ENCODE peak calls at places on chromosomes 1 and 21, in five cellular contexts. G, U, V, K and O are unnamed samples.

GRCh38 chr1:206802401-206802800 is 30.1 kb upstream of the IL10 start:
- DNase-seq in G (no peak), U (no peak), V (no peak), K (no peak), O (peak; percentile 34)

GRCh38 chr1:106047210-106047609 is 1009.3 kb upstream of the PRMT6 start:
- DNase-seq in V (no peak), K (no peak), U (no peak), G (no peak), O (no peak)

GRCh38 chr21:16418663-16419062 is 688.9 kb downstream of the USP25 start:
- DNase-seq in G (no peak), U (no peak), V (no peak), K (no peak), O (no peak)

GRCh38 chr1:5721634-5722215 is 270.5 kb downstream of the NPHP4 start:
- DNase-seq in G (no peak), V (no peak), K (no peak), U (peak; percentile 28), O (no peak)

GRCh38 chr1:225928186-225929175 is 4.4 kb upstream of the PYCR2 start:
- DNase-seq in K (no peak), G (no peak), U (no peak), V (no peak), O (no peak)

GRCh38 chr1:171188388-171189266 is 3.5 kb downstream of the FMO2 start:
- DNase-seq in V (peak; percentile 74), U (peak; percentile 27), G (peak; percentile 58), K (peak; percentile 63), O (no peak)

GRCh38 chr1:3998086-3998485 is 98.0 kb upstream of the C1orf174 start:
- DNase-seq in V (no peak), U (no peak), K (no peak), G (no peak), O (no peak)

GRCh38 chr1:11072216-11072917 is 12.5 kb upstream of the SRM start:
- DNase-seq in U (no peak), V (peak; percentile 70), K (no peak), G (no peak), O (no peak)

GRCh38 chr1:1554926-1555915 is 14.8 kb upstream of the TMEM240 start:
- DNase-seq in U (peak; percentile 71), V (no peak), K (peak; percentile 87), G (no peak), O (no peak)

GRCh38 chr21:33578959-33579542 is 9.4 kb downstream of the DONSON start:
- DNase-seq in V (no peak), K (no peak), G (no peak), U (no peak), O (no peak)

GRCh38 chr21:34690793-34691175 is 22.0 kb downstream of the CLIC6 start:
- DNase-seq in G (no peak), U (no peak), K (no peak), V (no peak), O (no peak)

GRCh38 chr1:97745912-97746311 is 174.9 kb downstream of the DPYD start:
- DNase-seq in U (no peak), K (no peak), G (no peak), V (no peak), O (no peak)

GRCh38 chr1:219771039-219771438 is 157.3 kb downstream of the SLC30A10 start:
- DNase-seq in G (peak; percentile 28), V (no peak), K (no peak), U (peak; percentile 98), O (peak; percentile 79)

GRCh38 chr1:52186449-52186848 is 44.6 kb downstream of the ZFYVE9 start:
- DNase-seq in K (no peak), G (no peak), V (no peak), U (no peak), O (no peak)

GRCh38 chr1:151545542-151545941 is 5.4 kb downstream of the TUFT1 start:
- DNase-seq in V (no peak), G (no peak), K (no peak), U (no peak), O (peak; percentile 52)

GRCh38 chr1:92961131-92961895 is at the start of gene DIPK1A:
- DNase-seq in U (peak; percentile 67), G (peak; percentile 81), V (peak; percentile 85), K (peak; percentile 76), O (peak; percentile 72)

GRCh38 chr1:90198616-90199015 is 203.7 kb downstream of the ZNF326 start:
- DNase-seq in U (no peak), K (no peak), V (peak; percentile 87), G (no peak), O (no peak)

GRCh38 chr1:31725777-31726535 is 22.1 kb upstream of the COL16A1 start:
- DNase-seq in V (peak; percentile 26), G (no peak), K (peak; percentile 37), U (no peak), O (no peak)

GRCh38 chr1:224498574-224499170 is 64.1 kb upstream of the WDR26 start:
- DNase-seq in G (no peak), K (no peak), V (no peak), U (peak; percentile 80), O (peak; percentile 89)

GRCh38 chr21:44295163-44295601 is 4.7 kb upstream of the PFKL start:
- DNase-seq in V (no peak), G (no peak), U (no peak), K (no peak), O (peak; percentile 66)

GRCh38 chr1:173496757-173497323 is 19.7 kb downstream of the PRDX6 start:
- DNase-seq in V (no peak), G (no peak), U (no peak), K (no peak), O (no peak)

GRCh38 chr1:6208723-6209660 is 3.1 kb downstream of the RNF207 start:
- DNase-seq in V (no peak), U (no peak), K (peak; percentile 72), G (no peak), O (no peak)

GRCh38 chr1:17586172-17586963 is 46.9 kb downstream of the ARHGEF10L start:
- DNase-seq in G (peak; percentile 79), U (peak; percentile 65), K (no peak), V (no peak), O (no peak)

GRCh38 chr1:232923739-232924386 is 26.5 kb upstream of the NTPCR start:
- DNase-seq in K (no peak), G (no peak), U (no peak), V (no peak), O (no peak)

GRCh38 chr1:63859480-63860275 is 85.9 kb downstream of the ROR1 start:
- DNase-seq in U (peak; percentile 60), V (no peak), K (no peak), G (no peak), O (no peak)

GRCh38 chr1:202505356-202505755 is 156.9 kb downstream of the PPP1R12B start:
- DNase-seq in V (no peak), K (no peak), G (peak; percentile 25), U (no peak), O (no peak)

GRCh38 chr1:82323144-82323543 is 522.4 kb downstream of the ADGRL2 start:
- DNase-seq in G (no peak), U (no peak), V (peak; percentile 52), K (no peak), O (no peak)

GRCh38 chr21:43269461-43269860 is 100.7 kb downstream of the CRYAA start:
- DNase-seq in V (no peak), G (no peak), U (no peak), K (peak; percentile 37), O (no peak)

GRCh38 chr1:209583408-209583807 is at the start of gene CAMK1G:
- DNase-seq in U (no peak), V (no peak), G (no peak), K (no peak), O (no peak)

GRCh38 chr1:204130989-204131892 is 20.6 kb downstream of the ETNK2 start:
- DNase-seq in K (no peak), G (peak; percentile 45), V (no peak), U (peak; percentile 96), O (peak; percentile 88)

GRCh38 chr1:53327183-53327941 is 508 bp downstream of the LRP8 start:
- DNase-seq in U (peak; percentile 40), K (peak; percentile 61), V (peak; percentile 64), G (no peak), O (peak; percentile 37)